ENCODE peak calls at places on chromosome 22, in seven cellular contexts. L, Z, N, O, M, D and K are unnamed samples.

GRCh38 chr22:39205344-39206021 is 39.3 kb downstream of the PDGFB start:
- DNase-seq in Z (no peak), M (peak; percentile 47), L (peak; percentile 27), D (no peak), N (peak; percentile 67), O (peak; percentile 49), K (no peak)

GRCh38 chr22:48376428-48376827 is 1451.2 kb downstream of the BRD1 start:
- DNase-seq in M (no peak), L (no peak), N (no peak), Z (no peak), D (no peak), O (no peak), K (no peak)

GRCh38 chr22:30245985-30246901 is at the start of gene LIF:
- DNase-seq in D (peak; percentile 24), O (no peak), L (peak; percentile 66), M (peak; percentile 76), N (peak; percentile 67), Z (peak; percentile 59), K (no peak)

GRCh38 chr22:49411236-49411635 is 416.4 kb downstream of the BRD1 start:
- DNase-seq in O (no peak), N (no peak), L (no peak), D (no peak), M (no peak), Z (no peak), K (no peak)

GRCh38 chr22:20490183-20490940 is 5.2 kb downstream of the KLHL22 start:
- DNase-seq in L (no peak), O (no peak), D (no peak), M (no peak), Z (no peak), N (no peak), K (no peak)

GRCh38 chr22:17570851-17571631 is 7.7 kb downstream of the SLC25A18 start:
- DNase-seq in Z (no peak), L (no peak), O (peak; percentile 89), N (peak; percentile 97), D (peak; percentile 77), M (no peak), K (no peak)

GRCh38 chr22:46609175-46609690 is 11.0 kb upstream of the GRAMD4 start:
- DNase-seq in M (no peak), D (no peak), Z (no peak), N (no peak), O (no peak), L (no peak), K (no peak)

GRCh38 chr22:26573026-26573662 is 16.8 kb downstream of the TPST2 start:
- DNase-seq in M (no peak), O (peak; percentile 86), D (peak; percentile 19), L (peak; percentile 39), Z (no peak), N (peak; percentile 56), K (no peak)

GRCh38 chr22:19598054-19598855 is 74.0 kb upstream of the CLDN5 start:
- DNase-seq in Z (peak; percentile 7), O (no peak), D (no peak), M (no peak), N (no peak), L (no peak), K (no peak)

GRCh38 chr22:27349456-27349855 is 452.1 kb downstream of the MN1 start:
- DNase-seq in Z (no peak), O (no peak), L (no peak), M (no peak), D (no peak), N (no peak), K (no peak)

GRCh38 chr22:40593460-40594273 is 42.9 kb downstream of the MRTFA start:
- DNase-seq in Z (no peak), M (no peak), L (no peak), N (no peak), D (no peak), O (no peak), K (peak; percentile 53)

GRCh38 chr22:19423906-19424500 is 7.5 kb downstream of the HIRA start:
- DNase-seq in O (no peak), Z (no peak), M (no peak), L (no peak), D (no peak), N (no peak), K (no peak)

GRCh38 chr22:50656122-50657070 is 16.2 kb upstream of the SHANK3 start:
- DNase-seq in L (no peak), D (no peak), N (peak; percentile 71), O (peak; percentile 82), Z (no peak), M (no peak), K (no peak)

GRCh38 chr22:43384863-43385262 is 27.0 kb upstream of the MPPED1 start:
- DNase-seq in M (no peak), D (no peak), N (no peak), L (no peak), Z (no peak), O (peak; percentile 46), K (no peak)

GRCh38 chr22:27381552-27381951 is 420.0 kb downstream of the MN1 start:
- DNase-seq in O (no peak), L (no peak), D (no peak), Z (no peak), N (no peak), M (no peak), K (no peak)

GRCh38 chr22:27873476-27873875 is 45.6 kb downstream of the PITPNB start:
- DNase-seq in L (no peak), N (no peak), O (no peak), M (no peak), Z (no peak), D (no peak), K (no peak)

GRCh38 chr22:22599248-22599647 is 40.2 kb upstream of the PRAME start:
- DNase-seq in D (no peak), N (no peak), M (no peak), Z (no peak), O (no peak), L (no peak), K (no peak)

GRCh38 chr22:36352775-36353507 is 34.8 kb downstream of the MYH9 start:
- DNase-seq in D (no peak), O (no peak), L (peak; percentile 53), Z (no peak), N (peak; percentile 93), M (no peak), K (no peak)

GRCh38 chr22:20456064-20456721 is 18.6 kb upstream of the SCARF2 start:
- DNase-seq in L (peak; percentile 79), Z (peak; percentile 94), O (peak; percentile 90), D (peak; percentile 56), M (peak; percentile 88), N (peak; percentile 85), K (peak; percentile 76)

GRCh38 chr22:26333088-26333800 is 95.8 kb upstream of the ASPHD2 start:
- DNase-seq in Z (no peak), D (no peak), N (no peak), M (no peak), O (no peak), L (no peak), K (no peak)